ENCODE peak calls at places on chromosomes 1 and 21, in six cellular contexts. F, Y, Z, N, E and R are unnamed samples.

GRCh38 chr1:40495315-40495903 is 13.2 kb upstream of the EXO5 start:
- DNase-seq in F (no peak), E (no peak), Z (no peak), N (no peak), Y (no peak), R (no peak)

GRCh38 chr21:45887788-45888187 is 93.8 kb upstream of the COL6A1 start:
- DNase-seq in N (no peak), F (no peak), Z (no peak), E (no peak), Y (no peak), R (no peak)

GRCh38 chr1:158002630-158003408 is 9.4 kb downstream of the KIRREL1 start:
- DNase-seq in Y (no peak), N (no peak), Z (no peak), E (no peak), F (peak), R (no peak)

GRCh38 chr1:9238134-9238533 is 3.6 kb downstream of the H6PD start:
- DNase-seq in F (no peak), E (no peak), Y (no peak), Z (peak), N (no peak), R (no peak)

GRCh38 chr21:44006017-44006624 is 6.0 kb upstream of the TRAPPC10 start:
- DNase-seq in Y (peak), E (no peak), Z (no peak), F (no peak), N (peak), R (peak)

GRCh38 chr1:172399369-172400072 is 21.0 kb upstream of the C1orf105 start:
- DNase-seq in Y (peak), F (peak), N (peak), Z (peak), E (peak), R (peak)

GRCh38 chr1:184623404-184623803 is 131.3 kb downstream of the EDEM3 start:
- DNase-seq in N (no peak), Z (no peak), F (no peak), Y (no peak), E (no peak), R (no peak)

GRCh38 chr1:101365881-101366280 is 129.1 kb downstream of the S1PR1 start:
- DNase-seq in Z (no peak), Y (no peak), E (no peak), F (no peak), N (no peak), R (no peak)

GRCh38 chr1:185170291-185170848 is 13.4 kb downstream of the SWT1 start:
- DNase-seq in Y (peak), Z (peak), F (peak), E (no peak), N (no peak), R (no peak)

GRCh38 chr21:40102682-40103081 is 235.4 kb downstream of the PCP4 start:
- DNase-seq in N (no peak), Z (no peak), F (no peak), E (no peak), Y (no peak), R (no peak)

GRCh38 chr1:11281518-11282331 is 8.7 kb downstream of the UBIAD1 start:
- DNase-seq in F (no peak), Z (no peak), E (peak), N (peak), Y (no peak), R (peak)

GRCh38 chr21:21200939-21201610 is 202.9 kb downstream of the NCAM2 start:
- DNase-seq in E (no peak), N (no peak), Y (no peak), F (no peak), Z (no peak), R (no peak)

GRCh38 chr1:4486408-4487120 is 167.8 kb upstream of the AJAP1 start:
- DNase-seq in Z (no peak), F (no peak), N (no peak), E (no peak), Y (no peak), R (no peak)

GRCh38 chr1:35294809-35295208 is 26.3 kb downstream of the ZMYM4 start:
- DNase-seq in E (no peak), Y (no peak), F (no peak), N (no peak), Z (no peak), R (no peak)

GRCh38 chr1:178282949-178283367 is 189.1 kb downstream of the RASAL2 start:
- DNase-seq in Z (peak), Y (no peak), E (no peak), F (no peak), N (no peak), R (peak)

GRCh38 chr1:27684176-27684575 is 12.2 kb upstream of the IFI6 start:
- DNase-seq in E (no peak), Z (no peak), N (no peak), F (no peak), Y (no peak), R (no peak)

GRCh38 chr1:155833665-155834295 is 23.2 kb downstream of the GON4L start:
- DNase-seq in F (no peak), N (no peak), E (no peak), Z (no peak), Y (no peak), R (no peak)
- H3K4me3 ChIP-seq in F (no peak), N (no peak), E (no peak), Z (no peak), Y (no peak), R (no peak)

DNA sequence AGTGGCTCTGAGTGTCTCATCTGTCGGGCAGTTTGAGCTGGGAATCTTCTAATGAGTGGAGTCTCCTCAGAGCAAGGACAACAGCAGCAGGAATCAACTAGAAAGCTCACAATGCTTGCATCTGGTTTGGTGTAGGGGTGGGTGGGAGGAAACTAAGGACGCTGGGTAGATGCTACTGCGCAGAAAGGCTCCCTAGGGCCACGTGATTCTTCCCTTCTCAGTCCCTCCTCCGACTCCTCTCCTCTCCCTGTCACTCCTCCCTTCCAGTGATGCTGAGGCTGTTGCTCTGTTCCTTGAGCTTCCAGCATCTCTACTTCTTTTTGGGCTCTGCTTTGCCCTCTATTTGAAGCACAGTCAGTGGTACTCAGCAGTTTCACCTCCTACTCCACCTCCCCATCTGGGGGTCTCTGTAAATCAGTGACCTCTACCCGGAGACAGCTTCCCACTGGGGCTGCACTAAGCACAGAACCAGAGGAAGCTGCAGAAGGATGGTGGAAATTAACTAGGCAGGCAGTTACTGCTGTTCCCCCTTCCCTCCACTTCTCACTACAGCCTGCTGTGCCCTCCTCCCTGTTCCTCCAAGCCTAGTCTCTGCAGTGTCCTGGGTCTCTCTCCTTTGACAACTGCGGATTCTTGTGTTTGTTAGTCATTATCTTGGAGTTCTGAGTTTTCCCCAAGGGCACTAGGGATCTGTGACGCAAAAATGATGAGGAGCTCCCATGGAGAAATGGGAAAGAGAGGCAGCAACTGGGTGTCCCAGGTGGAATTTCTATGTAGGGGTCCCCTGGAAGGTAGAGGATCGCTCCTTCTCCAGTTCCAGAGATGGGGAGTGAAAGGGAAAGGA is 5.8 kb downstream of the LINGO4 start:
- DNase-seq in N (no peak), Z (no peak), Y (no peak), F (no peak), E (no peak), R (no peak)
- TF ChIP-seq CTCF in N (no peak), Z (no peak), Y (no peak), F (no peak), E (no peak), R (no peak)

GRCh38 chr1:110605446-110605845 is 712 bp downstream of the KCNA2 start:
- DNase-seq in N (no peak), F (no peak), Y (no peak), Z (no peak), E (no peak), R (no peak)
- H3K4me3 ChIP-seq in N (no peak), F (no peak), Y (no peak), Z (no peak), E (no peak), R (no peak)

DNA sequence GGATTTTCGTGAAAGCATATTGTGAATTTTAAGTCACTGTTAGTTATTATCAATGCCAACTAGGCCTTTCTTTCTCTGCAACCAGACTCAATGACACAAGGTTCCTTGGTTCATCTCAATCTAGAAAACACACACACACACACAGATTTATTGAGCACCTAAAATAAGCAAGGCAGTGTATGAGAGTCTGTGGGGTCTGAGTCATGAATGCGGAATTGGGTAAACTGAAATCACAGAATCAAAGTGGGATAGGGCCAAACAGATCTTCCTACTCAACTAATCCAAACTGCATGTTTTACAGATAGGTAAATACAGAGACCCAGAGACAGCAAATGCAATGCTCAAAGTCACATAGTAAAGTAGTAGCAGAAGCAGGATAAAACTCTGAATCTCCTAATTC is 48.5 kb upstream of the NRDC start:
- DNase-seq in F (no peak), N (no peak), E (no peak), Z (no peak), Y (no peak), R (no peak)
- TF ChIP-seq CTCF in F (no peak), N (no peak), E (no peak), Z (no peak), Y (no peak), R (no peak)

GRCh38 chr1:228471762-228472398 is 15.3 kb upstream of the RNF187 start:
- DNase-seq in Z (peak), Y (no peak), E (no peak), F (no peak), N (no peak), R (no peak)
- H3K4me3 ChIP-seq in Z (no peak), Y (no peak), E (no peak), F (no peak), N (no peak), R (no peak)